ENCODE peak calls at places on chromosomes 7 and 10, in seven cellular contexts. B, X, T, Z, L, E and K are unnamed samples.

GRCh38 chr7:156169474-156170370 is 357.5 kb upstream of the SHH start:
- DNase-seq in L (no peak), X (no peak), Z (no peak), B (no peak), T (no peak), E (no peak), K (no peak)

GRCh38 chr7:102456327-102456726 is 8.3 kb downstream of the ALKBH4 start:
- DNase-seq in Z (no peak), T (no peak), B (no peak), E (no peak), L (no peak), X (no peak), K (no peak)

GRCh38 chr10:96565774-96566173 is 21.0 kb downstream of the TM9SF3 start:
- DNase-seq in T (no peak), X (no peak), Z (no peak), E (no peak), B (no peak), L (no peak), K (no peak)

GRCh38 chr10:89164080-89164479 is 43.0 kb downstream of the CH25H start:
- DNase-seq in T (peak), Z (no peak), L (no peak), E (no peak), B (peak), X (no peak), K (no peak)

GRCh38 chr7:48438196-48438595 is 266.9 kb downstream of the ABCA13 start:
- DNase-seq in Z (no peak), E (no peak), L (no peak), B (no peak), X (no peak), T (no peak), K (no peak)

GRCh38 chr7:28446131-28446530 is 33.8 kb downstream of the CREB5 start:
- DNase-seq in Z (no peak), B (no peak), E (no peak), X (no peak), L (no peak), T (no peak), K (no peak)

GRCh38 chr7:45104844-45105587 is 6.5 kb downstream of the TBRG4 start:
- DNase-seq in B (no peak), Z (no peak), T (no peak), X (no peak), L (no peak), E (no peak), K (no peak)

GRCh38 chr7:37113661-37114355 is 334.9 kb downstream of the ELMO1 start:
- DNase-seq in B (no peak), T (no peak), E (no peak), X (no peak), Z (no peak), L (no peak), K (no peak)

GRCh38 chr7:157189405-157189804 is 50.7 kb downstream of the UBE3C start:
- DNase-seq in Z (no peak), X (no peak), L (no peak), B (no peak), E (no peak), T (no peak), K (no peak)

GRCh38 chr7:151167197-151167911 is at the start of gene GBX1:
- DNase-seq in L (no peak), X (no peak), T (peak), B (no peak), Z (no peak), E (no peak), K (no peak)

GRCh38 chr10:127926455-127926854 is 19.6 kb downstream of the PTPRE start:
- DNase-seq in L (no peak), E (no peak), Z (no peak), T (peak), B (no peak), X (no peak), K (no peak)

GRCh38 chr7:29019275-29019820 is 61.2 kb upstream of the TRIL start:
- DNase-seq in L (no peak), T (no peak), X (no peak), Z (no peak), B (no peak), E (no peak), K (no peak)

GRCh38 chr7:133978502-133979295 is 148.4 kb upstream of the LRGUK start:
- DNase-seq in Z (no peak), T (no peak), L (no peak), X (no peak), E (no peak), B (no peak), K (no peak)

GRCh38 chr7:68529221-68529620 is 1069.1 kb upstream of the AUTS2 start:
- DNase-seq in Z (no peak), L (no peak), B (peak), X (peak), E (no peak), T (no peak), K (no peak)

GRCh38 chr10:63976538-63976937 is 455.3 kb downstream of the REEP3 start:
- DNase-seq in L (no peak), Z (no peak), B (peak), X (peak), T (peak), E (no peak), K (peak)

GRCh38 chr10:23945845-23946244 is 263.1 kb upstream of the KIAA1217 start:
- DNase-seq in E (no peak), X (no peak), Z (no peak), T (no peak), B (no peak), L (no peak), K (no peak)

GRCh38 chr7:141652691-141653090 is 49.3 kb downstream of the DENND11 start:
- DNase-seq in T (no peak), B (no peak), Z (no peak), E (no peak), L (no peak), X (no peak), K (no peak)

GRCh38 chr10:93813507-93814465 is 56.0 kb downstream of the LGI1 start:
- DNase-seq in Z (no peak), E (no peak), L (no peak), B (peak), T (peak), X (peak), K (peak)

GRCh38 chr7:57404343-57404966 is 45.5 kb upstream of the ZNF716 start:
- DNase-seq in B (peak), X (no peak), T (peak), L (no peak), E (no peak), Z (no peak), K (no peak)

GRCh38 chr10:50625663-50626062 is 1.9 kb upstream of the SGMS1 start:
- DNase-seq in E (no peak), L (no peak), T (no peak), X (no peak), Z (no peak), B (no peak), K (peak)

GRCh38 chr10:50623299-50624153 is at the start of gene SGMS1:
- DNase-seq in B (peak), X (peak), L (peak), T (peak), Z (peak), E (peak), K (peak)

GRCh38 chr10:50624154-50624865 is 554 bp upstream of the SGMS1 start:
- DNase-seq in X (peak), Z (peak), E (peak), L (peak), T (peak), B (peak), K (peak)

GRCh38 chr10:50622497-50623298 is 1.1 kb downstream of the SGMS1 start:
- DNase-seq in B (peak), X (no peak), T (peak), L (peak), Z (peak), E (peak), K (peak)

DNA sequence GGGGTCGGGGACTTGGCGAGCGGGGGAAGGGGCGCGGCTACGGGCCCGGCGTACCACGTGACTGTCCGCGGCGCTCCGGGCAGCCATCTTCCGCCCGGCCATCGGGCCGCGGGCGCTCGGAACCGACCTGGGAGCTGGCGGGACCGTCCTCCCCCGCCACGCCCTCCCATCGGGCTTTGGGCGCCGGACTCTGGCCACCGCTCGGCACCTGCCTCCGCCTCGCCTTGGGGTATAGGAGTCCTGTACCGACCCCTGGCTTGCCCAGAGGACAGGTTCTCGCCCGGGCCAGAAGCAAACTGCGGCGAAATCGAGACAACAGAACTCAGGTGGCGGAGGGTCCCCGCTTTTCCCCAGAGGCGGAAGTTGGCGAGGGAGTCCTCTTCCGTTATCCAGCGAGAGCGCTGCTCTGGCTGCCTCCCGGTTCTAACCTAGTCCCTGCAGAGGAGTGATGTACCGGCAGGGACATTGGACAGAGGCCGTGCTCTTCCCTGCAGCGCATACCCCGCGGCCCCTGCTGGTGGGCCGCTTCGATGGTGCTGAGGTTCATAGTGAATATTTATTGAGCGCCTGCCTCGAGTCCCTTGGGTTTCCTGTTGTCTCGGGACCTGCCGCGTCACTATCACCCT is 1.2 kb upstream of the SGMS1 start:
- DNase-seq in B (peak), Z (peak), L (peak), T (peak), E (peak), X (peak), K (peak)
- TF ChIP-seq POLR2A in B (no peak), Z (peak), L (peak), T (peak), E (no peak), X (peak), K (peak)

DNA sequence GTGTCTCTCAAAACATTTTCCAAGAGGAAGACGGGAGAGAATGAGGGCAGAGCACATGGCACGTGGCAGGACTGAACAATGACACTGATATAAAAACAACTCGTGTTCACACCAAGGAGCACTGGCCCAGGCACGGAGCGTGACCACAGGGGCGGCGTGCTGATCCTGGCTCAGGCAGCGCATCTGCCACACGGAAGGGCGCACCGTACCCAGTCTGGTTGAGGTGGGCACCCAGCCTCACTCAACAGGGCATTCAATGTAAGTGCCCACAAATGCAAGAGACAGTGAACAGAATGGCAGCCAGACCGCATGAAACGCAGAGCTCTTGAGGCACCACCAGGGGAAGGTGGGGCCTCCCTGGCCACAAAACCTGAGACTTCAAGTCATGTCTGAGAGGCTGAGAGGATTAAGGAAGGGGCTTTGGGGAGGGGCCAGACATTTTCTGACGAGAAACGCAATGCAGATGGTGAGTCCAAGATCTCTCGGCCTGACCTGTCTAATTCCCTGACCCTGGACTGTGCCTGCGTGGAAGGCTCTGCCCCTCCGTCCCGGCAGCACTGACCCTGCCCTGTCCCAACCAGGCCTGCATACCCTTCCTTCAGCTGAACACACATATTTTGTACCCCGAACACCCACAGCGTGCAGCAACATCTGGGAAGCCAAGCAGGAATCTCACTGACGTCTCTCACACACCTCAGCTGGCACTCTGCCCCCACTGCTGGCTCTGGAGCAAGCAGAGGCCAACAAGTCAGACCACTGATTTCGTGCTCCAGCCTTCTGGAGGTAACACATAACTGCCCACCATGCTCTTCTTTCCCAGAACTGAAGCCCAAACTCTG is 35.5 kb downstream of the VOPP1 start:
- DNase-seq in E (no peak), Z (no peak), B (no peak), L (no peak), X (no peak), T (no peak), K (no peak)
- TF ChIP-seq POLR2A in E (no peak), Z (no peak), B (no peak), L (no peak), X (no peak), T (no peak), K (no peak)

DNA sequence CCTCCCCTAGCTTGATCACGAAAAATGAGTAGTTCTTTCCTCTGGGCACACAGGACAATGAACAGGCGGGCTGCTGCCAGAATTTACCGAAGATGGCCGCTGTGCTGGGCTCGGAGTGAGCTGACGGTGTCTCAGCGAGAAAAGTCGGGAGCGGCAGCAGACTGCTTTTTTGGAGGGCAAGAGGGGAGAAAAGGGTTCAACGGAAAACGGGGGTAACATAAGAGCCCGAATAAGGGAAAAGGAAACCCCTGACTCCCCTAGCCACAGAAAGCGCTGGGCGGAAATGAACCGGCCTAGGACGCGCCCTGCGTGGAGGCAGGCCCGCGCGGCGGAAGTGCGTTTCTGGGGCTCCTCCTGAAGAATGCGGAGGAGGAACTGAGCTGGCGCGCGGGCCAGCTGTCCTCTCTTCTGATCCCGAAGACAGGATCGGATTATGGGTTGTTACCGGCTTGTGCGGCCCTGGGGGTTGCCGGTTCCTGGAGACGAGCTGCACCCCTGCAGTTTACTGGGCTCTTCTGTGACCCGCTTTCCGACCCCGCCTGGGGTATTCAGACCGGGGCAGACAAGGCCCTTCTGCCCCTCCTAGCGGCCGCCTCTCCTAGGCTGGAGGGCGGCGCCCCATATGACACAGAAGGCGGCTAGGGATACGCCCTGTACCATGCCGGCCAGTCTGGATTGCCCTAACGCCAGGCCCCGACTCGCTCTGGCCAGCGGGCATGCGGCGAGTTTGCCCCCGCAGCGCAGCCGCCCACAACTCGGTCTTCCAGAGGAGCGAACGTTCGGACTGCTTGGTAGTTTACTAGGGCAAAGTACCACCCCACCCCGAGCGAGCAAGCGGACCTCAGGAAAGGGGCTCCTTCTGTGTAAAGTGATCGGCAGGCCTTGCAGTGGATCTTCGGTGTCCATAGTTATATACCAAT is 30.1 kb upstream of the KMT2E start:
- DNase-seq in E (peak), L (peak), X (peak), T (peak), B (peak), Z (peak), K (peak)
- TF ChIP-seq POLR2A in E (no peak), L (peak), X (peak), T (peak), B (no peak), Z (peak), K (peak)

DNA sequence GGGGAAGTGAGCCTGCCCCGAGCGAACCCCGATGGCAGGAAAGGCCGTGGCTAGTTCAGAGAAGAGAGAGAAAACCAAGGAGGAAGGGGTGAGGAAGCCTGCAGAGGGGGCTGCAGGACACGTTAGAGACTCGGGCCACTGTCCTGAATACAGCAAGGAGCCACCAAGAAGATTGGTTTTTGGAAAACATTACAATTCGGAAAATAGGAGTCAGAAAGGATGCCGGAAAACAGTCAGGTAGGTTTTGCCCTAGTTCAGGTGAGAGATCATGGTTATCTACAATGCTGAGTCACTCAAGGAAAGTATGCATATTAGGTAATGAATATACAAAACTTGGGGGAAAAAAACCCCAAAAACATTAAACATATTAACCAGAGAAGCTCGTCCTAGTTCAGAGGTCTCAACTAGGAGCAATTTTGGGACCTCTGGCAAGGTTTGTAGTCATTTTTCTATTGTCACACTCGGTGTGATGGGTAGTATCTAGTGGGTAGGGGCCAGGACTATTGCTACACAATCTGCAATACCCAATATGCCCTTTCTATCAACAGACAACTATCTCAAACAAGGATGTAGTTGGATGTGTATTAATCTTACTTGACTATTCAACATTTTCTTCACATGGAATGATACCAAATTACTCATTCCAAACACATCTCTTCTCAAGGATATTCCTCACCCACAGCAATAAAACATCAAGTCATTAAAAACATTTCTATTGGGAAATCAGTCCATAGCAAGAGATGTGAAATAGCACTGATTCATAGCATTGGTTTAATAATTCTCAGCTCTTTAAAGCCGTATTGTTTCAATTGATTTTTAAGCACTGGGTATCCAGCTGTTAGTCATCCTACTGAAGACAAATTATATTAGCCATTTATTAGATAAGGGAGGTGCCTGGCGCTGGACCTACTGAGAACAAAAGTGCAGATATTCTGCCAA is 74.4 kb upstream of the RSU1 start:
- DNase-seq in T (peak), B (peak), Z (peak), E (peak), L (no peak), X (no peak), K (no peak)
- TF ChIP-seq POLR2A in T (peak), B (no peak), Z (no peak), E (no peak), L (no peak), X (peak), K (peak)

GRCh38 chr10:91604936-91605534 is 27.8 kb downstream of the PPP1R3C start:
- DNase-seq in L (no peak), Z (no peak), E (no peak), B (no peak), X (no peak), T (no peak), K (no peak)

GRCh38 chr10:91605968-91606367 is 26.9 kb downstream of the PPP1R3C start:
- DNase-seq in E (no peak), Z (no peak), T (no peak), B (no peak), L (no peak), X (no peak), K (no peak)

GRCh38 chr10:91610919-91611318 is 22.0 kb downstream of the PPP1R3C start:
- DNase-seq in B (no peak), L (no peak), Z (no peak), X (no peak), E (no peak), T (no peak), K (no peak)

GRCh38 chr10:91610444-91610843 is 22.4 kb downstream of the PPP1R3C start:
- DNase-seq in L (no peak), B (no peak), Z (no peak), T (no peak), X (no peak), E (no peak), K (no peak)

GRCh38 chr10:91607661-91608442 is 25.0 kb downstream of the PPP1R3C start:
- DNase-seq in E (no peak), X (no peak), L (no peak), Z (peak), B (peak), T (no peak), K (no peak)
- TF ChIP-seq POLR2A in E (no peak), X (no peak), L (no peak), Z (no peak), B (no peak), T (no peak), K (no peak)

DNA sequence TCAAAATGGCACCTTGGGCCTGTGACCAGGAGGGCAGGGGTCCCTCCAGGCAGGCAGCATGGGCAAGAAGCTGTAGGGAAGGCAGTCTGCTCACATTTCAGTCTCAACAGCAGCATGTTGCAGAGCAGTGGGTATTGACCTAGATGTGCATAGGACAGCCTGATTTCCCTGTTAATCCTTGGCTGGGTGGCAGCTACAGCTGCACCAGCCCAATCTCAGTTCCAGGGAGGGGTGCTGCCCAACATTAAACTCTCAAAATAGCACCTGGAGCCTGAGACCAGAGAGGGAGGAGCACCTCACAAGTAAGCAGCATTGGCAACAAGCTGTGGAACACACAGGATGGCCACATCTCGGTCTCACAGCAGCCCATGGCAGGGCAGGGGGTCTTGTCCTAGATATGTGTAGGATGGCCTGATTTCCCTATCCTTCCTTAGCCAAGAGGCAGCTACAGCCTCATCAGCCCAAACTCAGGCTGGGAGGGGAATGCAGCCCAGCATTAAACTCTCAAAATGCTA is 10.3 kb downstream of the TMEM140 start:
- DNase-seq in Z (no peak), E (no peak), X (no peak), B (no peak), L (no peak), T (no peak), K (no peak)
- TF ChIP-seq POLR2A in Z (no peak), E (no peak), X (no peak), B (no peak), L (no peak), T (no peak), K (no peak)